ENCODE peak calls at places on chromosomes 2 and 18, in four cellular contexts. C, R, F and Z are unnamed samples. For H3K4me1, the result is how much of the 10 kb centered on the place peaks cover.

GRCh38 chr2:136118819-136119716 is 1.1 kb upstream of the CXCR4 start:
- DNase-seq in C (no peak), R (no peak), F (peak), Z (peak)

GRCh38 chr2:150165988-150166965 is 321.2 kb downstream of the RND3 start:
- DNase-seq in C (no peak), R (peak), F (no peak), Z (no peak)

GRCh38 chr2:235230809-235231601 is 262.8 kb upstream of the AGAP1 start:
- DNase-seq in C (no peak), R (no peak), F (no peak), Z (no peak)

GRCh38 chr2:181239400-181239799 is 217.8 kb upstream of the ITGA4 start:
- DNase-seq in C (no peak), R (no peak), F (no peak), Z (no peak)

GRCh38 chr2:99960724-99961566 is 181.4 kb downstream of the AFF3 start:
- DNase-seq in C (peak), R (no peak), F (no peak), Z (no peak)

GRCh38 chr2:177295479-177295878 is 31.0 kb upstream of the NFE2L2 start:
- DNase-seq in C (peak), R (no peak), F (no peak), Z (no peak)

GRCh38 chr18:80243204-80243603 is 4.1 kb downstream of the PARD6G start:
- DNase-seq in C (no peak), R (no peak), F (no peak), Z (no peak)

GRCh38 chr2:7530001-7530400 is 612.8 kb downstream of the RNF144A start:
- DNase-seq in C (no peak), R (no peak), F (no peak), Z (no peak)

GRCh38 chr2:196143641-196144236 is 27.6 kb downstream of the STK17B start:
- DNase-seq in C (peak), R (no peak), F (no peak), Z (no peak)

GRCh38 chr2:74201596-74201995 is 3.2 kb downstream of the MTHFD2 start:
- DNase-seq in C (peak), R (no peak), F (no peak), Z (no peak)
- H3K4me1 ChIP-seq in C (under half), R (half or more), F (half or more), Z (half or more)

GRCh38 chr18:21242141-21243040 is at the start of gene GREB1L:
- DNase-seq in C (no peak), R (peak), F (peak), Z (peak)
- TF ChIP-seq CTCF in C (peak), R (peak), F (peak), Z (peak)

GRCh38 chr18:58401191-58401590 is 227.7 kb downstream of the ALPK2 start:
- DNase-seq in C (no peak), R (no peak), F (no peak), Z (no peak)

GRCh38 chr18:58396966-58397365 is 231.9 kb downstream of the ALPK2 start:
- DNase-seq in C (no peak), R (no peak), F (no peak), Z (no peak)

GRCh38 chr18:58397385-58398132 is 231.3 kb downstream of the ALPK2 start:
- DNase-seq in C (no peak), R (no peak), F (no peak), Z (no peak)

GRCh38 chr18:58400337-58400885 is 228.5 kb downstream of the ALPK2 start:
- DNase-seq in C (no peak), R (no peak), F (no peak), Z (no peak)

DNA sequence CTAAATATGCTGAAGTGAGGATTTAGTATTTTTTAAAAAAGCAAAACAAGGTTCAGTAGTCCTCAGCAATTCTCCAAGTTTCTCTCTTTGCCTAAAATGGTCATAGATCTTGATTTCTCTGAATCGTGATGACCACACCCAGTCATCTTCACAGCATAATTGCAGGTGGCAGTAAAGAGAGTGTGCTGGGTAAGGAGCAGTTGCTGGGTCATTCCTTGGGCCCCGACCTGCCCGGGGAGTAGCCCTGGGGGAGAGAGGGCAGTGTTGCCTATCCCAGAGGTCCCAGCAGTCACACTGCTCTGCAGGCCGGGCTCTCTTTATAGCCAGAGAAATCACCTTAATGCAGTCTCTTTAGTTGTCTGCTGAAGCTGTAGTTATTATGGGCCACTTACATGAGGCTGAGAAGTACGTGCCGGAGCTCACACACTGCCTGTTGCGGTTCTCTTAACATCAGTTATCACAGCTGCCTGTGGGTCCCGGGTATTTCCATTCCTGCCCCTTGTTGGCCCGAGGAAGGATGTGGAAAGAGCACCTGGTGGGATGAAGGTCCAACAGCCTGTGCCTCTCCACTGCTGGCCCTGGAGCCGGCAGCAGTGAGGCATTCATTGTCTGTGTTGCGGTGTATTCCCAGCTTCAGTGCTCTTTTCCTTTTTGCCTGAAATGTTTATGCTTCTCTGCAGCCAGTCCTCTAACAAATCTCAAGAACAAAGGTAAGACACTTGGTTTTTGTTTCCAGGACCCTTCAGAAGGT is 230.1 kb downstream of the ALPK2 start:
- DNase-seq in C (no peak), R (no peak), F (no peak), Z (no peak)
- H3K4me1 ChIP-seq in C (under half), R (under half), F (under half), Z (under half)

GRCh38 chr2:219527472-219527871 is 13.2 kb downstream of the ASIC4 start:
- DNase-seq in C (no peak), R (no peak), F (no peak), Z (no peak)

GRCh38 chr2:219532378-219532649 is 11.3 kb downstream of the CHPF start:
- DNase-seq in C (no peak), R (no peak), F (no peak), Z (no peak)

GRCh38 chr2:219527076-219527394 is 12.8 kb downstream of the ASIC4 start:
- DNase-seq in C (no peak), R (no peak), F (no peak), Z (no peak)

GRCh38 chr2:219531639-219532377 is 11.8 kb downstream of the CHPF start:
- DNase-seq in C (no peak), R (no peak), F (no peak), Z (no peak)

GRCh38 chr2:219530048-219530963 is 13.3 kb downstream of the CHPF start:
- DNase-seq in C (peak), R (peak), F (peak), Z (peak)
- TF ChIP-seq CTCF in C (peak), R (peak), F (peak), Z (peak)

DNA sequence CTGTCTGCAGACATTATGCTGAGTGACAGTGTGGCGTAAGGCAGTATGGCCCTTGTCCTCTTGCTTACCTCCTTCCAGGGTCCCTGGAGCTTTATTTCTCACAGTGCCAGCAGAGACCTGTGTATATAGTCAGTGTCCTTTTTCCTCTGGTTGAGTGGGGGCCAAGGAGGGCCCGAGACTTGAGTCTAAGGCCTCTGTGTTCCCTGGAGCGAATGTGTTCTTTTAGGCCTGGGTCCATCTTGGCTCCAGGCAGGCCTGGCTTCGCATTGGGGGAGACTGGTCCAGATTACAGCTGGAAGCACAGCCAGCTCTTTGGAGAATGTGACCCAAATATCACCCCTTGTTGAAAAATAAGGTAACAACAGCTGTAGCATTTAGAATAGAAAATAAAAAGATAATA is 4.9 kb downstream of the VAMP5 start:
- DNase-seq in C (no peak), R (no peak), F (no peak), Z (peak)
- H3K4me1 ChIP-seq in C (under half), R (under half), F (half or more), Z (half or more)